ENCODE peak calls at places on chromosomes 13 and 19, in four cellular contexts. X is Calu3, P is PC-9, L is fibroblast of the aortic adventitia. N is an unnamed sample.

GRCh38 chr13:32905063-32905863 is 111.0 kb upstream of the KL start:
- DNase-seq in L (no peak), X (no peak), P (peak), N (no peak)

GRCh38 chr19:51086153-51086850 is 3.6 kb upstream of the KLK14 start:
- DNase-seq in L (no peak), X (no peak), P (no peak), N (no peak)

GRCh38 chr13:86960876-86961275 is 710.3 kb upstream of the SLITRK5 start:
- DNase-seq in L (peak), P (no peak), X (no peak), N (no peak)

GRCh38 chr13:33213024-33213795 is 72.3 kb downstream of the STARD13 start:
- DNase-seq in P (no peak), X (no peak), L (no peak), N (no peak)

GRCh38 chr13:111245781-111246384 is 74.6 kb upstream of the TEX29 start:
- DNase-seq in X (no peak), L (peak), P (no peak), N (no peak)

GRCh38 chr13:51122868-51123267 is 11.8 kb upstream of the C13orf42 start:
- DNase-seq in P (no peak), X (peak), L (no peak), N (no peak)

GRCh38 chr19:29831041-29831548 is 19.3 kb downstream of the CCNE1 start:
- DNase-seq in P (peak), L (no peak), X (peak), N (no peak)

GRCh38 chr19:23440791-23441190 is 45.5 kb upstream of the ZNF91 start:
- DNase-seq in L (no peak), P (no peak), X (peak), N (no peak)

GRCh38 chr13:110185696-110186095 is 121.3 kb downstream of the COL4A1 start:
- DNase-seq in L (no peak), X (no peak), P (no peak), N (no peak)

GRCh38 chr19:40348961-40349507 is 539 bp downstream of the PLD3 start:
- DNase-seq in L (peak), P (no peak), X (peak), N (no peak)

GRCh38 chr19:2176336-2176994 is 12.7 kb downstream of the DOT1L start:
- DNase-seq in P (no peak), X (no peak), L (no peak), N (no peak)

GRCh38 chr19:46828484-46828883 is 22.2 kb downstream of the AP2S1 start:
- DNase-seq in P (no peak), L (no peak), X (no peak), N (peak)

GRCh38 chr13:29847501-29847983 is 2.9 kb downstream of the UBL3 start:
- DNase-seq in P (no peak), X (no peak), L (peak), N (peak)

GRCh38 chr13:113664751-113665581 is 2.1 kb upstream of the GRK1 start:
- DNase-seq in P (no peak), L (no peak), X (no peak), N (no peak)

GRCh38 chr13:109647046-109647445 is 139.3 kb downstream of the IRS2 start:
- DNase-seq in X (peak), P (peak), L (peak), N (no peak)

GRCh38 chr19:35211545-35212230 is 16.9 kb downstream of the FAM187B start:
- DNase-seq in P (no peak), X (no peak), L (no peak), N (no peak)

GRCh38 chr13:92221916-92222315 is 823.5 kb downstream of the GPC5 start:
- DNase-seq in P (no peak), X (no peak), L (no peak), N (no peak)

GRCh38 chr19:3697671-3698385 is 2.4 kb downstream of the PIP5K1C start:
- DNase-seq in L (no peak), P (no peak), X (no peak), N (no peak)

GRCh38 chr19:33665776-33666175 is 44.0 kb downstream of the CHST8 start:
- DNase-seq in P (no peak), X (no peak), L (no peak), N (no peak)

GRCh38 chr19:28358604-28359003 is 854.3 kb downstream of the UQCRFS1 start:
- DNase-seq in P (no peak), X (no peak), L (no peak), N (no peak)

GRCh38 chr13:79508224-79508961 is 27.4 kb downstream of the NDFIP2 start:
- DNase-seq in L (peak), P (no peak), X (no peak), N (no peak)

GRCh38 chr19:58477130-58477529 is 978 bp downstream of the ZNF446 start:
- DNase-seq in X (no peak), L (no peak), P (no peak), N (no peak)

GRCh38 chr13:110799246-110800236 is 86.0 kb downstream of the ING1 start:
- DNase-seq in L (peak), P (peak), X (no peak), N (peak)

GRCh38 chr13:66915596-66916185 is 314.4 kb downstream of the PCDH9 start:
- DNase-seq in L (peak), X (no peak), P (no peak), N (peak)

GRCh38 chr13:99386495-99386894 is 79.3 kb upstream of the GPR183 start:
- DNase-seq in L (no peak), P (no peak), X (no peak), N (no peak)

GRCh38 chr13:26599885-26600284 is 42.4 kb downstream of the WASF3 start:
- DNase-seq in L (no peak), P (no peak), X (no peak), N (no peak)

GRCh38 chr13:27556109-27556508 is 64.2 kb downstream of the LNX2 start:
- DNase-seq in X (peak), L (peak), P (no peak), N (peak)

GRCh38 chr19:51316688-51317087 is 5.2 kb downstream of the IGLON5 start:
- DNase-seq in L (no peak), X (no peak), P (no peak), N (no peak)

GRCh38 chr13:110270507-110270906 is 36.5 kb downstream of the COL4A1 start:
- DNase-seq in X (no peak), P (no peak), L (no peak), N (no peak)

DNA sequence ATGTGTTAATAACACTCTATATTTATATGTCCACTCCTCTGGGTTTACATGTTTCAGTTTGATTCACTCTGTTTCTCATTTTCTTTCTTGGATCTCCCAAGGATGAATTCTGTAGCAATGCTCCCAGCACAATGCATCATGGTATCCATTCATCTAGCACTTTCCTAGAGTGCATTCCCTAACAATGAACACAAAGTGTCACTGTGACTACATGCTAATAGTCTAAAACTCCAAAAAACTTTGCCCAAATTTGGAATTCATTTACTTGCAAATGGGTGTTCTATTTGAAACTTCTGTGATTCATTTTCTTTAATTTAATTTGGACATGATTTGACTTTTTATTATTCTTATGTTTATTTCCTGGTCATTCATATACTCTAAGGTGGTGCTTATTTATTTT is 286.3 kb downstream of the POU4F1 start:
- DNase-seq in L (peak), P (no peak), X (no peak), N (no peak)
- TF ChIP-seq CTCF in L (peak), P (peak), X (no peak), N (no peak)

DNA sequence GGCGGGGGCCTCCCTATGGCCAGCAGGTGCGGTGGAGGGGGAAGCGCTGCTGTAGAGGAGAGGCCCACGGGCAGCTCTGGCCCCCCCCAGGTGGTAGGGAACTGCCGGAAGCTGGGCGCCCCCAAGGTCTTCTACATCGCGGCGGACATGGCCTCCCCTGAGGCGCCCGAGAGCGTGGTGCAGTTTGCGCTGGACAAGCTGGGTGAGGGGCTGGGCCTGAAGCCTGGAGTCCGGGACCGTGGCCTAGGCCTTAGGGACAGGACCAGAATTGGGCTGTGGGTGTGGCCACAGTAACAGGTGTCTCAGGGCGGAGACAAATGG is 3.8 kb upstream of the RPL36 start:
- DNase-seq in P (no peak), L (no peak), X (no peak), N (no peak)
- TF ChIP-seq CTCF in P (no peak), L (no peak), X (no peak), N (no peak)

DNA sequence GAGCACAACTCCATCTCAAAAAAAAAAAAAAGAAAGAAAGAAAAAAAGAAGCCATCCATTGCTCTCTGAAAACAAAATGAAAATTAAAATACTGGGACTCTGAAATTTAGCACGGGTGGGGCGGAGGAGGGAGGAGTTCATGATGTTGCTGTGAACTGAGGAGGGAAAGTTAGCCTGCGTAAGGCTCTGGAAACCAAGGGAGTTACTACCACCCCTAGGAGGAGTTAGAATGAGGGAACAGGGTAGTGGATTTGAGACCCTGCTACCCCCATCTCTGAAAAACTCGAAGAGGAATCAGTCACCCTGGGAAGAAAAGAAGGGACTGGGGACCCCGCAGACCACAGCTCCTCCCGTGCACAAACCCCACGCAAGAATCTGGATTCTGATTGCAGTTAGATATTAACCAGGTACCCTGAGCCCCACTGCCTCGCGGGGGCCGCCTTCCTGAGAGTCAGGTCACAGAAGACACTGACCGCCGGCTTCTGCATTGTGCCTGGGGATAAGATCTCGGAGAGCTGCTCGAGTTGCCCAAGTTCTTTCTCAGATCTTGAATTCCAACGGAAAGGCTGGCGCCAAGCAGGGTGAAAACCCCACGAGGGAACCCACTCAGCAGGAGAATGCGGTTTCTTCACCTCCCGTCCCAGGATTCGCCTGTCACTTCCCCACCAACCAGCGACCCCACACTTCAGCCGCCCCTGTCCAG is 941 bp downstream of the ZNF442 start:
- DNase-seq in P (no peak), L (peak), X (peak), N (peak)
- TF ChIP-seq CTCF in P (no peak), L (no peak), X (no peak), N (no peak)

GRCh38 chr13:24161010-24161775 is 673 bp downstream of the SPATA13 start:
- DNase-seq in X (peak), P (peak), L (peak), N (no peak)
- TF ChIP-seq CTCF in X (no peak), P (no peak), L (no peak), N (peak)

GRCh38 chr19:12733369-12733896 is 1.1 kb downstream of the TRIR start:
- DNase-seq in P (no peak), L (peak), X (peak), N (peak)
- TF ChIP-seq CTCF in P (peak), L (peak), X (peak), N (peak)

GRCh38 chr13:28753208-28753892 is 34.6 kb upstream of the SLC46A3 start:
- DNase-seq in P (peak), X (peak), L (peak), N (peak)
- TF ChIP-seq CTCF in P (no peak), X (no peak), L (peak), N (peak)

GRCh38 chr13:102816633-102817032 is 17.7 kb downstream of the BIVM start:
- DNase-seq in L (no peak), X (no peak), P (no peak), N (no peak)

GRCh38 chr13:102814793-102815192 is 15.9 kb downstream of the BIVM start:
- DNase-seq in L (no peak), P (no peak), X (no peak), N (no peak)

GRCh38 chr13:102815788-102816187 is 16.9 kb downstream of the BIVM start:
- DNase-seq in P (no peak), L (no peak), X (no peak), N (no peak)

GRCh38 chr13:102817907-102818306 is 19.0 kb downstream of the BIVM start:
- DNase-seq in P (no peak), X (no peak), L (no peak), N (no peak)

DNA sequence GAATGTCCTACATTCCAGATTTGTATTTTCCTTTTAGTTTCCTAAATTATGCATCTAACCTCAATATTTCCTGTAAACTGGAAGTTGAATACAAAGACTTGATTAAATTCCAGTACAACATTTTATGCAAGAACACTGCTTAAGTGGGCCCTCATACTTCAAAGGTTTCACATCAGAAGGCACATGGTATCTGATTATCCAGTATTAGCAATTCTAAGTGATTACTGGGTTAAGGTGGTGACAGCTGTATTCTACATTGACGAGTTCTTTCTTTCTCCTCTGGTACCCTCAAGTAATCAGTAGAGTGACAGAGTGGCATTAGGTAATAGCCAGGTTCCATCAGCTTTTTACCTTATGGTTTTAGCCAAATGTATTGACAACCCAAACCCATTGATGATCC is 18.3 kb downstream of the BIVM start:
- DNase-seq in L (no peak), X (no peak), P (no peak), N (no peak)
- TF ChIP-seq CTCF in L (no peak), X (no peak), P (no peak), N (no peak)

DNA sequence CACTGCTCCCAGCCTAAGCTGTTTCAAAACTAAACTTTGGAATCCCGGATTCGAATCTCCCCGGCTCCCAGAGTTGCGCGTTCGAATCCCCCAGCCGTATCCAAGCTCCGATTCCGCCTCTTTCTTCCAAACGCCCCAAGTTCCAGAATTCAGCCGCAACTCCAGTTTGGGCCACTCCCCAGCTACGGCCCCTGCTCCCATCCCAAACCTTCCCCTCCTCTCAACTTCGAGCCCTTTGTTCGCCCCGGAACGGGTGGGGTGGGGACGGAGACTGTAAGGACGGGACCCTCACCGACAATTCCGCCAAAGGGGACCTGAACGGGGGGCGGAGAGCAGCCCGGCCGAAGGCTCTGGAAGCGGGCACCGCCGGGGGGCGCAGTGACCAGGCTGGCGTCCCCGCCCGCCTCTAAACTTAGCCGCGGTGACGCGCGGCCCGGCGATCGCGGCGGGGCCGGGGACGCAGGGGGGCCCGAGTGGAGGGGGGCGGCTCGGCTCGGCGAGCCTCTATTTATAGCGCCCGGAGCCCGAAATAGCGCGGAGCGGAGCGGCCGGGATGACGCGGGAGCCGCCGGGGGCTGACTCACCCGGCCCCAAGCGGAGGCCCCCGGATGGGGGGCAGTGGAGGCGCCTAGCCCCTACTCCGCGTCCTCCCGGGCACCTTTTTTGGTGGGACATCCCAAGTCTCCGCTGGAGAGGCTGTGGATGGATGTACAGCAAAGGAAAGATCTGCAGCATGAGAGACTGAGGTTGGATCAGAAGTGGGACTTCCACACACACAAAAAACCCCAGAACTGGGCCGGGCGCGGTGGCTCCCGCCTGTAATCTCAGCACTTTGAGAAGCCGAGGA is 4.9 kb upstream of the ERCC1 start:
- DNase-seq in P (no peak), X (peak), L (no peak), N (no peak)
- TF ChIP-seq CTCF in P (no peak), X (peak), L (peak), N (peak)

GRCh38 chr19:8017808-8018207 is 12.4 kb upstream of the ELAVL1 start:
- DNase-seq in L (no peak), P (no peak), X (no peak), N (no peak)
- TF ChIP-seq CTCF in L (no peak), P (no peak), X (no peak), N (no peak)